ENCODE peak calls at places on chromosome 13, in five cellular contexts. X is T-helper 1 cell, U is mucosa of descending colon, J is cardiac muscle cell, F is NCI-H345. P is an unnamed sample.
A peak's percentile ranks its signal among the peaks of the same experiment; 100 is the strongest.

GRCh38 chr13:40206241-40207109 is 460.0 kb downstream of the FOXO1 start:
- DNase-seq in X (no peak), U (no peak), J (peak; percentile 54), F (no peak), P (no peak)

GRCh38 chr13:29801737-29802305 is 48.6 kb downstream of the UBL3 start:
- DNase-seq in X (no peak), U (no peak), J (peak; percentile 25), F (no peak), P (no peak)

GRCh38 chr13:100722517-100722916 is 47.9 kb upstream of the TMTC4 start:
- DNase-seq in X (no peak), U (no peak), J (no peak), F (no peak), P (no peak)

GRCh38 chr13:39900106-39900750 is 244.8 kb downstream of the COG6 start:
- DNase-seq in X (no peak), U (no peak), J (peak; percentile 81), F (no peak), P (no peak)

GRCh38 chr13:30816733-30817132 is 81.4 kb downstream of the ALOX5AP start:
- DNase-seq in X (no peak), U (no peak), J (no peak), F (peak; percentile 29), P (no peak)

GRCh38 chr13:111904701-111905608 is 162.0 kb upstream of the SOX1 start:
- DNase-seq in X (no peak), U (no peak), J (no peak), F (no peak), P (no peak)

GRCh38 chr13:27774651-27775050 is 17.6 kb upstream of the GSX1 start:
- DNase-seq in X (no peak), U (no peak), J (no peak), F (no peak), P (no peak)

GRCh38 chr13:100210966-100211710 is 122.2 kb downstream of the PCCA start:
- DNase-seq in X (no peak), U (no peak), J (peak; percentile 38), F (no peak), P (no peak)

GRCh38 chr13:37956536-37956935 is 87.0 kb upstream of the TRPC4 start:
- DNase-seq in X (no peak), U (no peak), J (no peak), F (no peak), P (no peak)

GRCh38 chr13:78192721-78193120 is 274.1 kb upstream of the EDNRB start:
- DNase-seq in X (no peak), U (no peak), J (no peak), F (no peak), P (no peak)

P was measured in DMS79.